ENCODE peak calls at places on chromosomes 16 and 17, in seven cellular contexts. L is GM23338, D is stomach, K is HL-60, M is HCT116, W is GM12878, V is SK-N-SH. J is an unnamed sample.

GRCh38 chr17:76515291-76515949 is 14.2 kb upstream of the RHBDF2 start:
- DNase-seq in W (peak), K (no peak), D (peak), L (no peak), V (no peak), M (no peak), J (no peak)

GRCh38 chr17:75764417-75764710 is 628 bp downstream of the GALK1 start:
- DNase-seq in M (no peak), K (no peak), W (no peak), L (no peak), V (no peak), D (no peak), J (no peak)

GRCh38 chr16:87790278-87791023 is 24.7 kb upstream of the KLHDC4 start:
- DNase-seq in D (peak), M (no peak), W (no peak), V (peak), K (no peak), L (no peak), J (no peak)

GRCh38 chr17:74815671-74816370 is 39.7 kb upstream of the NAT9 start:
- DNase-seq in K (no peak), L (peak), M (no peak), D (no peak), W (no peak), V (no peak), J (peak)

GRCh38 chr16:67397812-67398545 is 4.7 kb upstream of the TPPP3 start:
- DNase-seq in W (no peak), D (no peak), V (no peak), M (no peak), K (no peak), L (no peak), J (no peak)

GRCh38 chr17:60952747-60953146 is 275.1 kb downstream of the BCAS3 start:
- DNase-seq in M (no peak), L (no peak), D (no peak), W (no peak), K (no peak), V (no peak), J (no peak)

GRCh38 chr16:66988197-66988788 is at the start of gene CES4A:
- DNase-seq in M (no peak), K (no peak), V (no peak), W (no peak), L (no peak), D (no peak), J (no peak)

GRCh38 chr16:69501956-69502457 is 63.8 kb upstream of the NFAT5 start:
- DNase-seq in D (no peak), W (peak), L (no peak), V (no peak), M (no peak), K (no peak), J (no peak)

GRCh38 chr16:65315004-65315398 is 193.1 kb upstream of the CDH11 start:
- DNase-seq in V (no peak), L (no peak), D (no peak), W (no peak), K (no peak), M (no peak), J (no peak)

GRCh38 chr17:53822764-53823163 is at the start of gene KIF2B:
- DNase-seq in L (no peak), K (no peak), W (no peak), D (no peak), V (no peak), M (no peak), J (no peak)

GRCh38 chr17:59561042-59561441 is 4.4 kb upstream of the DHX40 start:
- DNase-seq in M (peak), W (no peak), D (no peak), L (peak), K (no peak), V (peak), J (peak)

GRCh38 chr17:14557482-14557881 is 256.6 kb downstream of the HS3ST3B1 start:
- DNase-seq in V (no peak), W (no peak), K (no peak), D (no peak), L (no peak), M (no peak), J (no peak)

GRCh38 chr16:56855936-56856335 is 9.1 kb upstream of the SLC12A3 start:
- DNase-seq in D (no peak), M (no peak), L (no peak), W (no peak), V (no peak), K (no peak), J (peak)

GRCh38 chr17:38705523-38705802 is 390 bp downstream of the MLLT6 start:
- DNase-seq in L (peak), K (no peak), W (no peak), D (no peak), V (peak), M (no peak), J (no peak)

GRCh38 chr17:51833045-51833444 is 325.5 kb downstream of the CA10 start:
- DNase-seq in L (peak), D (no peak), K (no peak), M (no peak), V (no peak), W (no peak), J (no peak)

GRCh38 chr16:62077998-62078397 is 41.8 kb upstream of the CDH8 start:
- DNase-seq in K (no peak), W (no peak), V (peak), L (peak), M (no peak), D (no peak), J (no peak)

GRCh38 chr16:77290451-77291110 is 91.4 kb downstream of the SYCE1L start:
- DNase-seq in K (no peak), D (no peak), V (no peak), W (no peak), L (peak), M (no peak), J (no peak)

GRCh38 chr16:82138478-82139285 is 31.3 kb downstream of the MPHOSPH6 start:
- DNase-seq in D (no peak), M (peak), W (no peak), K (no peak), L (peak), V (no peak), J (no peak)

GRCh38 chr17:78497115-78497540 is 80.1 kb downstream of the DNAH17 start:
- DNase-seq in M (peak), V (peak), W (no peak), D (peak), L (peak), K (peak), J (peak)

GRCh38 chr16:53061701-53062159 is 6.9 kb downstream of the CHD9 start:
- DNase-seq in L (no peak), W (peak), D (peak), M (no peak), K (no peak), V (no peak), J (no peak)

GRCh38 chr16:79359082-79359481 is 241.5 kb downstream of the MAF start:
- DNase-seq in D (no peak), W (no peak), L (no peak), K (no peak), M (no peak), V (no peak), J (no peak)

GRCh38 chr17:76485569-76485968 is 15.7 kb downstream of the RHBDF2 start:
- DNase-seq in L (no peak), W (no peak), D (no peak), V (no peak), M (no peak), K (no peak), J (peak)

GRCh38 chr17:59796785-59797205 is 89.3 kb downstream of the VMP1 start:
- DNase-seq in M (no peak), W (no peak), V (no peak), D (no peak), L (no peak), K (no peak), J (peak)

GRCh38 chr16:11949527-11949926 is 7.7 kb upstream of the NPIPB2 start:
- DNase-seq in K (no peak), V (peak), W (no peak), D (no peak), M (peak), L (peak), J (peak)

GRCh38 chr17:12973496-12974318 is 44.1 kb downstream of the ELAC2 start:
- DNase-seq in L (peak), V (no peak), W (no peak), K (no peak), D (no peak), M (no peak), J (no peak)

GRCh38 chr17:78875331-78875730 is 27.7 kb downstream of the CEP295NL start:
- DNase-seq in W (no peak), M (no peak), K (no peak), D (no peak), L (no peak), V (no peak), J (no peak)

GRCh38 chr17:72429066-72429638 is 308.3 kb downstream of the SOX9 start:
- DNase-seq in M (no peak), V (no peak), K (no peak), L (no peak), D (no peak), W (no peak), J (no peak)

GRCh38 chr17:21283482-21284318 is 811 bp upstream of the MAP2K3 start:
- DNase-seq in V (peak), W (no peak), M (peak), K (no peak), D (peak), L (peak), J (no peak)

GRCh38 chr17:65893692-65894279 is 298.1 kb downstream of the CEP112 start:
- DNase-seq in D (no peak), W (no peak), V (no peak), M (no peak), K (no peak), L (no peak), J (no peak)

GRCh38 chr17:39939588-39940419 is 12.3 kb downstream of the LRRC3C start:
- DNase-seq in V (peak), W (peak), D (no peak), L (peak), K (no peak), M (no peak), J (peak)

GRCh38 chr17:61455754-61456681 is 3.8 kb downstream of the TBX4 start:
- DNase-seq in K (no peak), V (no peak), D (no peak), L (peak), M (no peak), W (no peak), J (no peak)

GRCh38 chr16:2174396-2175131 is 19.0 kb downstream of the TRAF7 start:
- DNase-seq in K (no peak), L (no peak), V (no peak), D (no peak), W (no peak), M (no peak), J (no peak)
- TF ChIP-seq POLR2AphosphoS5 in K (no peak), L (no peak), V (no peak), D (no peak), W (no peak), M (no peak), J (no peak)

GRCh38 chr17:45382982-45383381 is 49.7 kb downstream of the ARHGAP27 start:
- DNase-seq in V (no peak), M (no peak), D (no peak), W (no peak), L (no peak), K (no peak), J (no peak)
- TF ChIP-seq POLR2AphosphoS5 in V (no peak), M (no peak), D (no peak), W (no peak), L (no peak), K (no peak), J (no peak)

GRCh38 chr17:9900744-9901143 is 4.3 kb downstream of the RCVRN start:
- DNase-seq in M (no peak), V (no peak), W (no peak), L (no peak), K (no peak), D (no peak), J (no peak)

GRCh38 chr17:9898812-9899211 is 6.3 kb downstream of the RCVRN start:
- DNase-seq in K (no peak), M (no peak), L (no peak), V (no peak), W (no peak), D (no peak), J (no peak)

GRCh38 chr17:9900019-9900594 is 5.0 kb downstream of the RCVRN start:
- DNase-seq in M (no peak), K (no peak), D (no peak), W (no peak), V (no peak), L (no peak), J (no peak)

GRCh38 chr17:9897569-9897968 is 7.5 kb downstream of the RCVRN start:
- DNase-seq in D (no peak), W (no peak), K (no peak), M (no peak), V (no peak), L (no peak), J (no peak)

DNA sequence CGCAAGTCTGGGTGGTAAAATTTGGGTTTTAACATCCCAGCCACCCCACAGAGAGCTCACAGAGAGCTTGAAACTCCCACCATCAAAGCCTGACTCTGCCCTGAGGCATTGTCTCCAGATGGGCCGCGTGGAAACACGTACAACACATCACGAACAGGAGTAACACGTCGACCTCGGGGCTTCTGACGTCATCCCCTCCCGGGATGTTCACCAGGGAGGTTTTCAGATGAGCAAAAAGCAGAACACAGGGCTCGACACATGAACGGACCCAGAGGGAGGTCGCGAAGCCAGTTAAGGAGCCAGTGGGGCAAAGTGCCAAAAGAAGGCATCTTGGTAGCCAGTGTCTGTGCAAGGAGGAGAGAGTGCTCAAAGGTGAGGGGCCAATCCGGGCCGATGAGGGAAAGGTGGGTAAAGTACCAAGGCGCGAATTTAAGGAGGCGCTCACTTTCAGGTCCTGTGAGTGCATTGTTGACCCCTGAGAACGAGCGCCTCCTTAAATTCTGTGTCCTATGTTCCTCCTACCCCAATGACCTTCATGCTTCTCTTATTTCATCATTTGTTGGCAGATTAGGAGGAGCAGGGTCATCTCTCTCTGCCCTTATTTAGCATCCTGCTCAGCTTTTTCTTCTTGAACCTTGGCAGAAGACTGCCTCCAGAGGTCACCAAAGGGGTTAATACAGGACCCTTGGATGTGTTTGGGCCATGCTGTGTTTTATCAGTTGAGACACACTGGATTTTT is 5.6 kb downstream of the RCVRN start:
- DNase-seq in W (no peak), K (no peak), V (no peak), M (no peak), D (no peak), L (no peak), J (no peak)
- TF ChIP-seq POLR2AphosphoS5 in W (no peak), K (no peak), V (no peak), M (no peak), D (no peak), L (no peak), J (no peak)

GRCh38 chr16:50505115-50505514 is 43.1 kb upstream of the NKD1 start:
- DNase-seq in W (no peak), L (no peak), M (no peak), V (no peak), K (no peak), D (no peak), J (no peak)

GRCh38 chr16:50501251-50501650 is 46.9 kb upstream of the NKD1 start:
- DNase-seq in W (no peak), K (no peak), V (no peak), D (no peak), L (no peak), M (no peak), J (no peak)

GRCh38 chr16:50500171-50500874 is 47.9 kb upstream of the NKD1 start:
- DNase-seq in W (no peak), M (no peak), K (no peak), V (no peak), D (no peak), L (no peak), J (no peak)

GRCh38 chr16:50501986-50502615 is 46.1 kb upstream of the NKD1 start:
- DNase-seq in V (no peak), K (no peak), D (no peak), M (no peak), W (no peak), L (no peak), J (no peak)

GRCh38 chr16:50502616-50503000 is 45.6 kb upstream of the NKD1 start:
- DNase-seq in W (no peak), D (no peak), V (no peak), M (no peak), K (no peak), L (no peak), J (no peak)
- TF ChIP-seq POLR2AphosphoS5 in W (no peak), D (no peak), V (no peak), M (no peak), K (no peak), L (no peak), J (no peak)

GRCh38 chr17:7290685-7291084 is 3.8 kb downstream of the YBX2 start:
- DNase-seq in W (no peak), L (no peak), D (no peak), M (no peak), V (no peak), K (no peak), J (no peak)
- TF ChIP-seq POLR2AphosphoS5 in W (no peak), L (no peak), D (no peak), M (no peak), V (no peak), K (no peak), J (no peak)

GRCh38 chr17:1994707-1995106 is 30.4 kb downstream of the RTN4RL1 start:
- DNase-seq in M (no peak), L (no peak), W (no peak), V (no peak), D (no peak), K (no peak), J (no peak)
- TF ChIP-seq POLR2AphosphoS5 in M (no peak), L (no peak), W (no peak), V (no peak), D (no peak), K (no peak), J (no peak)

DNA sequence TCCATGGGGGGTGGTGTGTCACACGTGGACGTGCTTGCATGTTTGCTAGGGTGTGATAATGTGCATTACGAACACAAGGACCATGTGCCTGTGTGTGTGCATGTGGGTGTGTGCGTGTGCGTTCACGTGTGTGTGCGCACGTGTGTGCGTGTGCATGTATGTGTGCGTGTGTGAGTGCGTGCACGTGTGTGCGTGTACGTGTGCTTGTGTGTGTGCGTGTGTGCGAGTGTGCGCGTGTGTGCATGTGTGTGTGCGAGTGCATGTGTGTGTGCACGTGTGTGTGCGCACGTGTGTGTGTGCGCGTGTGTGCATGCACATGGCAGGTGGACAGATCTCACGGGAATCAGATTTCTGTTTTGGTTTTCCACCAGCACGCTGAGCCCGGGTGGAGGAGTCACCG is 29.5 kb downstream of the RNF213 start:
- DNase-seq in D (no peak), W (no peak), L (no peak), V (no peak), M (no peak), K (no peak), J (no peak)
- TF ChIP-seq POLR2AphosphoS5 in D (no peak), W (no peak), L (no peak), V (no peak), M (no peak), K (no peak), J (no peak)

DNA sequence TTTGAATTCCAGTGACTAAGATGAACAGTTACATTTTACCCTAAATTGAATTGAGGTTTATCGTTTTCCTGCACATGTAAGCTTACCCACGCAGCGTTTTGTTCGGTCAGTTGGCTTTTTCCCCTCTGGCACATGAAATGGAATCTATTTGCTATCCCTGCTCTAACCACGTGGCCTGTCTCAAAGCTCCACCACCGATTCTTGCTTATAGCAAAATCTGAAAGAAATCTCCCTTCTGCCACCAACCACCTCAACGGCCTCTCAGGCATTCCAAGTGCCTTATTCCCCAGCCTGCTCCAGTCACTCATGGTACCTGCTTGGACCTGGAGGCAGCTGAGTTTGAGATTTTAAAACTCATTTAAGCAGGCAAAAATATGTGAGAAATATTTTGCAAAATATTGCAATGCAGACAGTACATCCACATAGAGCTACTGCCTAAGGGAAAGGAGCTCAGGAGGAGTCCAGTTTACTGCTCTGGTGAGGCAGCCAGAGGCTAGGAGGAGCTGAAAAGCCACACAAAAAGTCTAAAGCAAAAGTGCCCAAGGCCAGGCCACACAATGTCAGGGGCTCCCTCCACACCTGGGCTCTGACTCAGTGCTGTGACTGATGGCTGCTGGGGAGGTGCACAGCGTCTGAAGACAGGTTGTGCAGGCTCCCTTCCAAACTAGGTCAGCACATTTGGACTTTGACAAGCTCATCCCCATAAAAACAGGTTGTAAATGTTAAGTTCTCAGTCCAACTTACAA is 26.4 kb downstream of the ARHGAP17 start:
- DNase-seq in K (no peak), W (no peak), V (peak), M (peak), L (no peak), D (peak), J (peak)
- TF ChIP-seq POLR2AphosphoS5 in K (no peak), W (no peak), V (no peak), M (no peak), L (no peak), D (no peak), J (peak)

J was measured in endothelial cell of umbilical vein.